ENCODE peak calls at places on chromosomes 3 and 15, in four cellular contexts. H is germinal center; C is stimulated activated CD4-positive, alpha-beta T cell treated with anti-CD3 and anti-CD28 coated beads, Interleukin-4, amount 100 ng/mL, for 4 hours; R is adrenal gland. L is an unnamed sample.

GRCh38 chr3:158804441-158804840 is 2.6 kb downstream of the MFSD1 start:
- DNase-seq in H (no peak), C (no peak), R (no peak), L (no peak)

GRCh38 chr15:80010131-80010673 is 39.2 kb upstream of the BCL2A1 start:
- DNase-seq in H (peak), C (no peak), R (no peak), L (peak)

GRCh38 chr3:150300847-150301517 is 107.1 kb upstream of the TSC22D2 start:
- DNase-seq in H (no peak), C (no peak), R (no peak), L (peak)

GRCh38 chr3:186307594-186307993 is 54.4 kb downstream of the DGKG start:
- DNase-seq in H (no peak), C (no peak), R (peak), L (peak)

GRCh38 chr3:34053631-34054030 is 255.2 kb downstream of the PDCD6IP start:
- DNase-seq in H (no peak), C (no peak), R (no peak), L (peak)

GRCh38 chr3:107062787-107063186 is 314.5 kb upstream of the CCDC54 start:
- DNase-seq in H (no peak), C (no peak), R (no peak), L (no peak)

GRCh38 chr15:43792761-43793493 is 807 bp downstream of the SERF2 start:
- DNase-seq in H (peak), C (peak), R (peak), L (peak)

GRCh38 chr15:98311566-98312188 is 336.7 kb upstream of the IGF1R start:
- DNase-seq in H (peak), C (peak), R (peak), L (peak)

GRCh38 chr15:48358229-48358641 is 27.0 kb downstream of the DUT start:
- DNase-seq in H (no peak), C (no peak), R (no peak), L (peak)

GRCh38 chr15:74320358-74321247 is 46.8 kb downstream of the CYP11A1 start:
- DNase-seq in H (no peak), C (no peak), R (no peak), L (peak)

GRCh38 chr3:78912687-78913086 is 855.1 kb downstream of the ROBO1 start:
- DNase-seq in H (no peak), C (no peak), R (no peak), L (no peak)

GRCh38 chr15:59116141-59116540 is 11.2 kb downstream of the CCNB2 start:
- DNase-seq in H (no peak), C (no peak), R (no peak), L (peak)

GRCh38 chr3:101091489-101091888 is 98.3 kb upstream of the ABI3BP start:
- DNase-seq in H (no peak), C (no peak), R (no peak), L (peak)

GRCh38 chr15:91751611-91752010 is 101.9 kb upstream of the SLCO3A1 start:
- DNase-seq in H (no peak), C (no peak), R (no peak), L (no peak)

GRCh38 chr15:94324835-94325767 is 93.7 kb downstream of the MCTP2 start:
- DNase-seq in H (no peak), C (no peak), R (no peak), L (no peak)

GRCh38 chr3:116951610-116952009 is 242.0 kb downstream of the TUSC7 start:
- DNase-seq in H (no peak), C (no peak), R (no peak), L (no peak)

GRCh38 chr3:190566043-190566933 is 52.4 kb downstream of the IL1RAP start:
- DNase-seq in H (no peak), C (peak), R (peak), L (peak)

GRCh38 chr3:156781310-156782230 is 44.6 kb upstream of the LEKR1 start:
- DNase-seq in H (no peak), C (no peak), R (no peak), L (peak)

GRCh38 chr3:138009476-138010272 is at the start of gene CLDN18:
- DNase-seq in H (no peak), C (no peak), R (no peak), L (no peak)

GRCh38 chr3:69408542-69408941 is 22.7 kb upstream of the FRMD4B start:
- DNase-seq in H (no peak), C (no peak), R (no peak), L (no peak)

GRCh38 chr15:74340139-74340538 is 27.3 kb downstream of the CYP11A1 start:
- DNase-seq in H (no peak), C (no peak), R (no peak), L (peak)

GRCh38 chr3:155070316-155070715 is 9.8 kb upstream of the MME start:
- DNase-seq in H (no peak), C (no peak), R (no peak), L (no peak)

GRCh38 chr3:184315506-184315867 is 1.1 kb downstream of the EIF4G1 start:
- DNase-seq in H (no peak), C (no peak), R (no peak), L (no peak)

GRCh38 chr3:129974451-129975331 is at the start of gene TRH:
- DNase-seq in H (no peak), C (no peak), R (no peak), L (no peak)

GRCh38 chr3:64627471-64628321 is 60.1 kb downstream of the ADAMTS9 start:
- DNase-seq in H (no peak), C (no peak), R (no peak), L (peak)

GRCh38 chr3:174202146-174202545 is 657.0 kb upstream of the NAALADL2 start:
- DNase-seq in H (no peak), C (no peak), R (no peak), L (no peak)

GRCh38 chr3:176514297-176514696 is 683.0 kb downstream of the TBL1XR1 start:
- DNase-seq in H (no peak), C (no peak), R (no peak), L (peak)

L was measured in fibroblast of mammary gland.